ENCODE peak calls at places on chromosomes 5 and 9, in seven cellular contexts. K is fibroblast of lung, T is mesendoderm, W is hepatocyte, U is cardiac muscle cell, Y is HCT116, X is transverse colon. Q is an unnamed sample.
A peak's percentile ranks its signal among the peaks of the same experiment; 100 is the strongest.

GRCh38 chr9:110936252-110936651 is 102.0 kb downstream of the LPAR1 start:
- DNase-seq in K (no peak), T (no peak), W (no peak), U (no peak), Y (no peak), X (no peak), Q (no peak)

GRCh38 chr5:160342413-160342941 is 27.9 kb downstream of the C1QTNF2 start:
- DNase-seq in K (peak; percentile 83), T (no peak), W (no peak), U (no peak), Y (no peak), X (no peak), Q (no peak)

GRCh38 chr5:120304653-120305052 is 159.4 kb upstream of the PRR16 start:
- DNase-seq in K (peak; percentile 89), T (no peak), W (peak; percentile 42), U (no peak), Y (no peak), X (no peak), Q (no peak)

GRCh38 chr9:78286946-78287388 is 10.0 kb upstream of the PSAT1 start:
- DNase-seq in K (no peak), T (no peak), W (no peak), U (no peak), Y (no peak), X (no peak), Q (no peak)

GRCh38 chr9:109793196-109793595 is 13.2 kb downstream of the PALM2AKAP2 start:
- DNase-seq in K (peak; percentile 95), T (no peak), W (peak; percentile 64), U (no peak), Y (no peak), X (no peak), Q (no peak)

GRCh38 chr9:73151653-73152382 is at the start of gene ANXA1:
- DNase-seq in K (peak; percentile 90), T (peak; percentile 62), W (peak; percentile 48), U (no peak), Y (peak; percentile 89), X (no peak), Q (no peak)

GRCh38 chr5:133605323-133605722 is 7.0 kb downstream of the FSTL4 start:
- DNase-seq in K (no peak), T (no peak), W (no peak), U (no peak), Y (no peak), X (no peak), Q (no peak)

GRCh38 chr9:93024986-93025630 is 33.4 kb upstream of the SUSD3 start:
- DNase-seq in K (no peak), T (no peak), W (no peak), U (no peak), Y (no peak), X (no peak), Q (no peak)

GRCh38 chr5:34712565-34712964 is 56.4 kb downstream of the RAI14 start:
- DNase-seq in K (no peak), T (no peak), W (no peak), U (no peak), Y (no peak), X (no peak), Q (no peak)

GRCh38 chr9:35749515-35750255 is 598 bp downstream of the RGP1 start:
- DNase-seq in K (no peak), T (peak; percentile 59), W (peak; percentile 65), U (peak; percentile 45), Y (no peak), X (peak; percentile 75), Q (peak; percentile 52)

GRCh38 chr5:172731286-172732073 is 39.5 kb downstream of the DUSP1 start:
- DNase-seq in K (peak; percentile 32), T (peak; percentile 84), W (peak; percentile 81), U (no peak), Y (peak; percentile 66), X (no peak), Q (no peak)

GRCh38 chr5:81513982-81514381 is 120.0 kb upstream of the ACOT12 start:
- DNase-seq in K (no peak), T (no peak), W (no peak), U (no peak), Y (no peak), X (no peak), Q (no peak)

GRCh38 chr9:113999256-114000062 is 78.6 kb downstream of the AMBP start:
- DNase-seq in K (peak; percentile 32), T (no peak), W (no peak), U (no peak), Y (no peak), X (no peak), Q (no peak)

GRCh38 chr9:20307662-20308061 is 314.6 kb downstream of the MLLT3 start:
- DNase-seq in K (no peak), T (no peak), W (no peak), U (no peak), Y (no peak), X (no peak), Q (no peak)

GRCh38 chr9:87343816-87344438 is 153.7 kb upstream of the DAPK1 start:
- DNase-seq in K (peak; percentile 25), T (no peak), W (no peak), U (no peak), Y (no peak), X (no peak), Q (no peak)

GRCh38 chr5:167363065-167363464 is 928.4 kb upstream of the WWC1 start:
- DNase-seq in K (no peak), T (no peak), W (no peak), U (no peak), Y (no peak), X (no peak), Q (no peak)

GRCh38 chr5:63572751-63573150 is 389.5 kb downstream of the HTR1A start:
- DNase-seq in K (no peak), T (no peak), W (no peak), U (no peak), Y (no peak), X (no peak), Q (no peak)

DNA sequence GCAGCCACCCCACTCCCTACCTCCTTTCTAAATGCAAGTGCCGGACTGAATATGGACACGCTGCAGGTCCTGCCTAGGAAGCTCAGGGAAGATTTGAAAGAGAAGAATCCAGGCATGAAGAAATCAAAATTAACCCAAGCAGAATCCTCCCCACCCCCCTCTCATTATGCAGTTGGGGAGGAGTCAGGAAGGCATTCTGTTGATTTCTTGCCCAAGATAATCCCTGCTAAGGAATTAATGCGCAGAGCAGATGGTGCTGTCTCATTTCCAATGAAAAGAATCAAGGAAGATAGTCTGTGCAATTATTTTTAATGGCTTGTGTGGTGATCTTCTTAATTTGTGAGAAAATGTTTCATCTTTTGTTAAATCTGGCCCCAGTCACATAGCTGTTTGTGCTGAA is 145.0 kb downstream of the ZNF462 start:
- DNase-seq in K (no peak), T (no peak), W (no peak), U (no peak), Y (no peak), X (no peak), Q (peak; percentile 91)
- H3K36me3 ChIP-seq in K (no peaks in the 10 kb centered on the region), T (no peaks in the 10 kb centered on the region), W (peaks cover 11% of the 10 kb centered on the region), U (peaks cover 30% of the 10 kb centered on the region), Y (no peaks in the 10 kb centered on the region), X (peaks cover 15% of the 10 kb centered on the region), Q (peaks cover 46% of the 10 kb centered on the region)

GRCh38 chr9:96388144-96388543 is 4.6 kb upstream of the SLC35D2 start:
- DNase-seq in K (no peak), T (no peak), W (no peak), U (no peak), Y (no peak), X (no peak), Q (no peak)

GRCh38 chr9:96395964-96396363 is 12.5 kb upstream of the SLC35D2 start:
- DNase-seq in K (no peak), T (no peak), W (no peak), U (no peak), Y (no peak), X (no peak), Q (no peak)

GRCh38 chr9:96392263-96392662 is 8.8 kb upstream of the SLC35D2 start:
- DNase-seq in K (no peak), T (no peak), W (no peak), U (no peak), Y (no peak), X (no peak), Q (no peak)

GRCh38 chr9:96394832-96395496 is 11.5 kb upstream of the SLC35D2 start:
- DNase-seq in K (no peak), T (no peak), W (no peak), U (no peak), Y (no peak), X (no peak), Q (no peak)

DNA sequence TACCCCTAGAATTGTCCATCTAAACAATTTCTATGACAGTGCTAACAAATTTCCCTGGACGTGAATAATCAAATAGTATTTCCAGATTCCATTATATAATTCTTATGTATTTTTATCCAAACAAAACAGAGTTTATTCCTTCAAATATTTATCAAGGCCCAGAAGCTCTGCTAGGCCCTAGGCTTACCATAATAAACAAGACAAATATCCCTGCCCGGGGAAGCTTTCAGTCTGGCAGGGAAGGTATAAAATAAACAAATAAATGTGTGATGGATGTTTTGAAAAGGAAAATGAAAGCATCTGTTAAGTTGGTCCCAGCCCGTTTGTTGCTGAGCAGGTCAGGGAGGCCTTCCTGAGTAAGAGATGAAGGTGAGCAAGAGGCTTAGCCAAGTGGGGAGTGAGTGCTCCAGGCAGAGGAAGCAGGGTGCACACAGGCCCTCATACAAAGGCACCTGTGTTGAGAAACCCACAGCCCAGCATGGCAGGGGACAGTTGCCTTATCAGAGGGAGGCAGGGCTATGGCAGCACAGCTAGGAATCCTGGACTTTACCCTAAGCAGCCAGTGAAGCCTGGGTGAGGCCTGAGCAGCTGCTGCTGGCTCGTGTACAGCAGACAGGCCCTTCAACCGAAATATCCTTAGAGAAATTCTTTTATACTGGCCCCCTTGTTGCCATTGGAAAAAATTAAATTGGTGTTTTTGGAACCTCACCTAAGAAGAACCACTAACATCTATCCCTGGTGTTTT is 7.7 kb upstream of the SLC35D2 start:
- DNase-seq in K (no peak), T (no peak), W (peak; percentile 79), U (no peak), Y (no peak), X (peak; percentile 74), Q (no peak)
- H3K27ac ChIP-seq in K (no peak overlapping the region), T (no peak overlapping the region), W (peak overlapping the region; percentile 96), U (peak overlapping the region; percentile 29), Y (no peak overlapping the region), X (peak overlapping the region; percentile 78), Q (no peak overlapping the region)

GRCh38 chr9:126834672-126835071 is 25.8 kb upstream of the ZBTB34 start:
- DNase-seq in K (no peak), T (no peak), W (no peak), U (no peak), Y (no peak), X (no peak), Q (no peak)

GRCh38 chr9:126830827-126831226 is 26.0 kb downstream of the ZBTB43 start:
- DNase-seq in K (no peak), T (no peak), W (no peak), U (no peak), Y (no peak), X (no peak), Q (no peak)

GRCh38 chr9:126832440-126832839 is 27.6 kb downstream of the ZBTB43 start:
- DNase-seq in K (no peak), T (no peak), W (no peak), U (no peak), Y (no peak), X (no peak), Q (no peak)

GRCh38 chr9:126833710-126834345 is 26.6 kb upstream of the ZBTB34 start:
- DNase-seq in K (no peak), T (no peak), W (no peak), U (no peak), Y (no peak), X (no peak), Q (no peak)

GRCh38 chr9:126833020-126833419 is 27.4 kb upstream of the ZBTB34 start:
- DNase-seq in K (no peak), T (no peak), W (no peak), U (no peak), Y (no peak), X (no peak), Q (no peak)
- H3K36me3 ChIP-seq in K (peaks cover 7% of the 10 kb centered on the region), T (peaks cover 8% of the 10 kb centered on the region), W (peaks cover 4% of the 10 kb centered on the region), U (peaks cover 25% of the 10 kb centered on the region), Y (peaks cover 4% of the 10 kb centered on the region), X (peaks cover 13% of the 10 kb centered on the region), Q (peaks cover 39% of the 10 kb centered on the region)

GRCh38 chr9:115134941-115135340 is 17.0 kb upstream of the TNC start:
- DNase-seq in K (peak; percentile 31), T (no peak), W (no peak), U (no peak), Y (no peak), X (no peak), Q (no peak)
- H3K27ac ChIP-seq in K (peak overlapping the region; percentile 69), T (no peak overlapping the region), W (peak overlapping the region; percentile 2), U (no peak overlapping the region), Y (no peak overlapping the region), X (peak overlapping the region; percentile 72), Q (no peak overlapping the region)

Q was measured in WERI-Rb-1.